ENCODE peak calls at places on chromosome 20, in four cellular contexts. T is GM12878, G is HepG2, V is K562. U is an unnamed sample. For H3K79me2, the result is how much of the 10 kb centered on the place peaks cover.

GRCh38 chr20:35490736-35491181 is 35.4 kb downstream of the CEP250 start:
- DNase-seq in T (peak), G (no peak), V (no peak), U (no peak)

GRCh38 chr20:34268851-34269668 is 27.8 kb downstream of the ASIP start:
- DNase-seq in T (no peak), G (no peak), V (no peak), U (no peak)

GRCh38 chr20:20084296-20084752 is 32.0 kb downstream of the CFAP61 start:
- DNase-seq in T (no peak), G (no peak), V (no peak), U (no peak)

GRCh38 chr20:52446421-52447231 is 255.0 kb upstream of the ZFP64 start:
- DNase-seq in T (no peak), G (no peak), V (peak), U (no peak)

GRCh38 chr20:41716911-41717310 is 98.7 kb upstream of the CHD6 start:
- DNase-seq in T (no peak), G (no peak), V (no peak), U (no peak)

GRCh38 chr20:22370137-22370536 is 214.2 kb downstream of the FOXA2 start:
- DNase-seq in T (no peak), G (no peak), V (no peak), U (no peak)

GRCh38 chr20:33576432-33576883 is 85.7 kb upstream of the C20orf144 start:
- DNase-seq in T (no peak), G (no peak), V (peak), U (peak)

GRCh38 chr20:45269056-45269455 is 14.7 kb upstream of the SLPI start:
- DNase-seq in T (no peak), G (no peak), V (no peak), U (no peak)

GRCh38 chr20:13012886-13013285 is 4.1 kb downstream of the SPTLC3 start:
- DNase-seq in T (no peak), G (no peak), V (no peak), U (no peak)

GRCh38 chr20:35146299-35146921 is 726 bp downstream of the EDEM2 start:
- DNase-seq in T (no peak), G (peak), V (peak), U (peak)

GRCh38 chr20:62047666-62048345 is 17.9 kb downstream of the TAF4 start:
- DNase-seq in T (no peak), G (no peak), V (no peak), U (no peak)

GRCh38 chr20:12153616-12154015 is 235.9 kb downstream of the BTBD3 start:
- DNase-seq in T (no peak), G (no peak), V (no peak), U (no peak)

GRCh38 chr20:6395695-6396094 is 272.9 kb upstream of the FERMT1 start:
- DNase-seq in T (no peak), G (no peak), V (no peak), U (no peak)

GRCh38 chr20:10541668-10542411 is 106.7 kb downstream of the SLX4IP start:
- DNase-seq in T (no peak), G (peak), V (no peak), U (no peak)

GRCh38 chr20:22285555-22285954 is 298.8 kb downstream of the FOXA2 start:
- DNase-seq in T (no peak), G (no peak), V (no peak), U (no peak)

GRCh38 chr20:33933469-33933909 is 60.2 kb upstream of the RALY start:
- DNase-seq in T (no peak), G (peak), V (peak), U (peak)

GRCh38 chr20:34824861-34825529 is 456 bp downstream of the NCOA6 start:
- DNase-seq in T (no peak), G (peak), V (peak), U (peak)

GRCh38 chr20:64226686-64227576 is 28.6 kb upstream of the PCMTD2 start:
- DNase-seq in T (no peak), G (no peak), V (no peak), U (no peak)

GRCh38 chr20:63219866-63220521 is 4.1 kb upstream of the YTHDF1 start:
- DNase-seq in T (no peak), G (no peak), V (no peak), U (no peak)

GRCh38 chr20:61424628-61425420 is 172.8 kb downstream of the CDH4 start:
- DNase-seq in T (no peak), G (no peak), V (no peak), U (no peak)

GRCh38 chr20:8860011-8860495 is 208.8 kb upstream of the PLCB4 start:
- DNase-seq in T (no peak), G (no peak), V (no peak), U (no peak)

GRCh38 chr20:51143652-51144051 is 120.7 kb upstream of the KCNG1 start:
- DNase-seq in T (no peak), G (no peak), V (no peak), U (no peak)

GRCh38 chr20:51142448-51142847 is 119.5 kb upstream of the KCNG1 start:
- DNase-seq in T (no peak), G (no peak), V (no peak), U (no peak)

GRCh38 chr20:51140671-51141070 is 117.8 kb upstream of the KCNG1 start:
- DNase-seq in T (no peak), G (no peak), V (no peak), U (no peak)

GRCh38 chr20:51138576-51138975 is 115.7 kb upstream of the KCNG1 start:
- DNase-seq in T (no peak), G (no peak), V (no peak), U (no peak)

DNA sequence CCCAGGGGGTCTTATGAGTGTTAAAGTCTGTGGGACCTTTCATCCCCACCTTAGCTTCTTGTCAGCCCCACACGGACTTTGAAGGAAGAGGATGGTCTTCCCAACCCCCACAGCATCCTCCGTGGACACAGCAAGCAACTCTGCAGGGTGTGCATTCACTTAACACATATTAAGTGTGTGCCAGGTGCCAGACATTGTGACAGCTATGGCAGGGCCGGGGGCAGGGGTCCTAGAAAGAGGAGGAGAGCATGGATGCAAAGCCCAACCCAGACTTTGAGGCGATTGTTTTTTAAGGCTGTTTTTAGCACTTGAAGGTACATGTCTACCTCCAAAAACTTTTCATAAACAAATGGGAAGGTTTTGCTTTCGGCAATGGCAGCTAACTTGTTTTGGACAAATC is 121.6 kb upstream of the KCNG1 start:
- DNase-seq in T (no peak), G (no peak), V (no peak), U (no peak)
- TF ChIP-seq USF2 in T (no peak), G (no peak), V (no peak), U (no peak)

DNA sequence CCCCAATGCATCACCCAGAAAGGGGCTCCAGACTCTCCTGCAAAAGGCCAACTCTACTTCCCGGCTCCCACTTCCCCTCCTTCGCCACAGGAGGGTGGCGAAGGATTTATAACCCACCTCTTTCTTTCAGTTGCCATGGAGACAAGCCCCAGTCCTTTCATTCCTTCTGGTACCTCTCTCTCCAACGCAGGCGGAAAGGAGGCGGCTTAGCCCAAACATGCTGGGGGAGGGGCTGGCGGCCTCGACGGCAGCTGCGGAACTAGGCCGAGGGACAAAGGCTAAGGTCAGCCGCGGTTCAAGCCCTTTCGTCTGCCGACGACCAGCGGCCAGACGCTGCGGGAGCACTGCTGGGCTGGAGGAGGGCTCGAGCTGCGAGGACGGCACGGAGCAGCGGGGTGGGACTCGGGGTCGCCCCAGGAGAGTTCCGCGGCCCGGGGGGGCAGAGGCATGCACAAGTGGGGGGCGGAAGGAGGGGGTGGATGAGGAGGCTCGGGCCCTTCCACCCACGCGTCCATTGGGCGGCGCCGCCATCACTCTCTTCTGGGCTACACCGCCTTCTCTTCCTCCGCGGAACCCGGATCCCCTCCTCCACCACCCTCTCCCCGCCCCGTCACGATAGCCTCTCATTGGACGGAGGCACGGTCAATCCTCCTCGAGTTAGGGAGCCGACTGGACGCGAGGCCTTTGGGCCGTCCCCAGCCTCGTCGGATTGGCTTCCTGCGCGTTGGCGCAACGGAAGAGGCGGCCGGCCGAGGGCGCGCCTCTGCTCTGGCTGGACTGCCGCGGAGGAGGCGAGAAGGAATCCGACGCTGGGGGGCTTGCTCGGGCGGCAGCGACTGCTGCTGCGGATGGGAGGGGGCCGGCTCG is at the start of gene PANK2:
- DNase-seq in T (peak), G (peak), V (peak), U (peak)
- TF ChIP-seq REST in T (no peak), G (no peak), V (no peak), U (peak)

DNA sequence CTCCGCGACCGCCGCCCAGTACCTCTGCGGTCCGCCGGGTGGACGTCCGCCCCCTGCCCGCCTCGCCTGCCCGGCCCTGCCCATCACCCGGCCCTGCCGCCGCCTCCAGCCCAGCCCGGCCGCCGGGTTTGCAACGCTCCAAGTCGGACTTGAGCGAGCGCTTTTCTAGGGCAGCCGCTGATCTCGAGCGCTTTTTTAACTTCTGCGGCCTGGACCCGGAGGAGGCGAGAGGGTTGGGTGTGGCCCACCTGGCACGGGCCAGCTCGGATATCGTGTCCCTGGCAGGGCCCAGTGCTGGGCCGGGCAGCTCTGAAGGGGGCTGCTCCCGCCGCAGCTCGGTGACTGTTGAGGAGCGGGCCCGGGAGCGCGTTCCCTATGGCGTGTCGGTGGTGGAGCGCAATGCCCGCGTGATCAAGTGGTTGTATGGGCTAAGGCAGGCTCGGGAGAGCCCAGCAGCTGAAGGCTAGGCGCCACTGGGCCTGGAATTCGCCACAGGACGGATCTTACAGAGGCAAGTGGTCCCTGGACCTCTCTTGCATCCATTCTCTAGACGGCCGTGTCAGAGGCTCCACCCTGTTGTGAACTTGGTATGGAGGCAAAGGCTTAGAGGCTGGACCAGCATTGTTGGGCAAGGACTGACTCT is 11.8 kb downstream of the FAM110A start:
- DNase-seq in T (no peak), G (no peak), V (no peak), U (no peak)
- H3K79me2 ChIP-seq in T (under half), G (under half), V (under half), U (under half)

GRCh38 chr20:58438970-58439808 is 50.2 kb downstream of the VAPB start:
- DNase-seq in T (no peak), G (no peak), V (no peak), U (no peak)
- TF ChIP-seq USF2 in T (no peak), G (no peak), V (no peak), U (no peak)

GRCh38 chr20:17723301-17723691 is 23.5 kb downstream of the BANF2 start:
- DNase-seq in T (no peak), G (no peak), V (no peak), U (no peak)

GRCh38 chr20:17721802-17722486 is 22.2 kb downstream of the BANF2 start:
- DNase-seq in T (no peak), G (peak), V (no peak), U (no peak)

GRCh38 chr20:17720755-17721154 is 21.0 kb downstream of the BANF2 start:
- DNase-seq in T (no peak), G (no peak), V (no peak), U (no peak)

GRCh38 chr20:17725094-17725835 is 25.5 kb downstream of the BANF2 start:
- DNase-seq in T (no peak), G (peak), V (no peak), U (no peak)

DNA sequence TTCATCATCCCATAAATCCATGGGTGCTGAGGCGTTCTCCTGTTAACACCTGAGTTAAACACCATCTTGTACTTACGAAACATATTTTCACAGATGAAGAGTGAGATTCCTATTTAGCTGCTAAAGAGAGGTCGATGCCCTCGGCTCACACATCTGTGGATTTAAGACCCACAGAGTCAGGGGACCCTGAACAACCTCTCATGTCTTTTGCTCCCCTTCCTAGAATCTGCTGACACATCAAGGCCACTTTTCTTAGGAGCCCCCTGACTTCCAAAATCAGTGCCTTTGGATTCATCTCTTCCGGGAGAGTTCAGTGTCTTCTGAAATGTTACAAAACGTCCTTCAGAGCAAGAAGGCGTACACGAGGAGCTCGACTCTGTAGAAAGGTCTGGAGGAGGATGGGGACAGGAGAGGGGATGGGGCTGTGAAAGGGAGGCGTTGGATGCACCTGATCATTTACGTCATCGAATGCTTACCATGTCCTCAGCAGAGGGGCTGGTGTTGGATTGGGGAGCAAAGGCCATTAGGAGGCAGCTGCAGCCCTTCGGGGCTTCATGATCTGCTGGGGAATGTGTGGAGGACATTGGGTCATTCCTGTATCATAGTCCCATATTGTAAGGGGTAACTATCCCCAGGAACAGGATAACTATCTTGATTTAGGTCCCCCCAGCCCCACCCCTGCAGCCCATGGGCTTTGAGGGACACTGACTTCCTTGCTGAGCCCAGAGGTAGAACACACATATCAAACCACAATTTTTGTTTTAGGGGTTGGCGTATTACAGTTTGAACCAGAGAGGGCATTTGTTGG is 22.9 kb downstream of the BANF2 start:
- DNase-seq in T (no peak), G (no peak), V (no peak), U (no peak)
- TF ChIP-seq REST in T (no peak), G (no peak), V (no peak), U (no peak)

U was measured in SK-N-SH.